ENCODE peak calls at places on chromosomes 13 and 19, in nine cellular contexts. M is neural progenitor cell, Z is K562, N is fibroblast of lung, D is H9, R is A549, G is DND-41, J is PC-3, I is MM.1S. H is an unnamed sample. For H3K9me3, the result is how much of the 10 kb centered on the place peaks cover.

GRCh38 chr13:23825179-23825578 is 64.0 kb downstream of the MIPEP start:
- DNase-seq in M (no peak), Z (no peak), N (no peak), D (no peak), R (no peak), G (no peak), J (no peak), I (no peak), H (no peak)

GRCh38 chr19:10219678-10220077 is 11.5 kb downstream of the S1PR2 start:
- DNase-seq in M (peak), Z (peak), N (peak), D (peak), R (no peak), G (no peak), J (peak), I (peak), H (peak)

GRCh38 chr13:106498158-106498557 is 37.3 kb downstream of the EFNB2 start:
- DNase-seq in M (no peak), Z (no peak), N (no peak), D (no peak), R (no peak), G (no peak), J (no peak), I (no peak), H (no peak)

GRCh38 chr13:26558074-26558805 is 757 bp downstream of the WASF3 start:
- DNase-seq in M (peak), Z (no peak), N (peak), D (no peak), R (no peak), G (no peak), J (no peak), I (no peak), H (peak)

GRCh38 chr13:97332725-97333124 is 101.2 kb upstream of the RAP2A start:
- DNase-seq in M (no peak), Z (no peak), N (no peak), D (no peak), R (no peak), G (no peak), J (no peak), I (no peak), H (no peak)

GRCh38 chr13:44040070-44040753 is 160.5 kb downstream of the LACC1 start:
- DNase-seq in M (no peak), Z (no peak), N (peak), D (no peak), R (no peak), G (no peak), J (peak), I (no peak), H (no peak)

GRCh38 chr13:102846261-102847015 is 606 bp downstream of the ERCC5 start:
- DNase-seq in M (peak), Z (peak), N (peak), D (peak), R (peak), G (peak), J (peak), I (peak), H (peak)

GRCh38 chr13:45731455-45731854 is 29.3 kb downstream of the CBY2 start:
- DNase-seq in M (no peak), Z (no peak), N (no peak), D (no peak), R (no peak), G (no peak), J (no peak), I (no peak), H (no peak)

GRCh38 chr19:46872967-46873366 is 12.2 kb downstream of the ARHGAP35 start:
- DNase-seq in M (no peak), Z (no peak), N (no peak), D (no peak), R (no peak), G (no peak), J (no peak), I (no peak), H (no peak)

GRCh38 chr19:7648265-7649014 is 11.5 kb downstream of the STXBP2 start:
- DNase-seq in M (no peak), Z (no peak), N (no peak), D (no peak), R (no peak), G (no peak), J (no peak), I (no peak), H (no peak)

GRCh38 chr19:36215276-36216171 is 618 bp downstream of the ZNF146 start:
- DNase-seq in M (peak), Z (peak), N (peak), D (no peak), R (peak), G (peak), J (peak), I (no peak), H (peak)

GRCh38 chr13:40963927-40964326 is 55.2 kb downstream of the ELF1 start:
- DNase-seq in M (no peak), Z (no peak), N (peak), D (no peak), R (peak), G (no peak), J (peak), I (no peak), H (peak)

GRCh38 chr13:44271031-44271433 is 102.6 kb upstream of the SERP2 start:
- DNase-seq in M (no peak), Z (peak), N (peak), D (no peak), R (no peak), G (no peak), J (peak), I (no peak), H (no peak)

GRCh38 chr13:24649685-24650038 is 30.5 kb upstream of the ATP12A start:
- DNase-seq in M (no peak), Z (no peak), N (no peak), D (no peak), R (no peak), G (no peak), J (no peak), I (no peak), H (no peak)

GRCh38 chr13:100235311-100235901 is 146.5 kb downstream of the PCCA start:
- DNase-seq in M (peak), Z (peak), N (peak), D (no peak), R (peak), G (no peak), J (peak), I (peak), H (peak)

GRCh38 chr19:45499196-45500180 is 1.2 kb downstream of the PPM1N start:
- DNase-seq in M (peak), Z (peak), N (no peak), D (peak), R (no peak), G (peak), J (peak), I (no peak), H (no peak)

GRCh38 chr13:48125794-48126228 is 30.9 kb upstream of the MED4 start:
- DNase-seq in M (no peak), Z (no peak), N (peak), D (no peak), R (no peak), G (no peak), J (no peak), I (no peak), H (no peak)

GRCh38 chr19:3398900-3399278 is 32.5 kb downstream of the NFIC start:
- DNase-seq in M (no peak), Z (no peak), N (no peak), D (no peak), R (no peak), G (no peak), J (no peak), I (no peak), H (no peak)
- H3K4me2 ChIP-seq in M (peak), Z (no peak), N (no peak), D (no peak), R (no peak), G (no peak), J (no peak), I (no peak), H (peak)

DNA sequence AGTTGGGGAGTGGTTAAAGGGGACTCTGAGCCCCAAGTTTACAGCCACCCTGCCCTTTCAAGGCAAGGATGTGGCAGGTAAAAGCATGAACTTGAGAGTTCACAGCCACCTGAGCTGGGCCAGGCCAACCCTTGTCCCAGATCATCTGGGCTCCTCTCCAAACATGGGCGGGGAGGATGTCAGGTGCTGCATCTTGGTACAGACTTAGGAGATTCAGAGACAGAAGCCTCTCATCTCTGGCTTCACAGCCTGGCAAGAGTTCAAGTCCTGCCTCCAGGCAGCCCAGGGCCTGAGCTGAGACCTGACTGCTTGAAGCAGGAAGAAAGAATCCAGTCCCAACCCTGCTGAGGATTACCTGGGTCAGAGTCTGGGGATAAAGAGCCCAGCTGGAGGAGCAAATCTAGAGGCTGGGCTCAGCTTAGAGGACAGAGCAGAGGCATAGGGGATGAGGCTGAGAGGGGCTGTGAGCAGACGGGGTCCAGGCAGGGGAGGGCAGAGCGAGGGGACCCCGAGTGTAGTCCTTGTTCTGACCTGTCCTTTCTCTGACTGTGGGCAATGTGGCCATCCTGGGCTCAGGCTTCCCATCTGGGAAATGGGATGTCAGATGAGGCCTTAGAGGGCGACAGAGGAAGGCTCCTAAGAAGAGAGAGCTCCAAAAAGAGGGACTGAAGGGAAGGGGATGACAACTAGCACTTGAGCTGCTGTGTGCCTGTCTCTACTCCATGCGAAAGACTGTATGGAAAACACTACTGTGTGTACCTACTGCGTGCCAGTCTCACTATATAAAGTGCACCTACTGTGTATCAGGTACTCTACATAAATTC is 6.7 kb upstream of the OR10H5 start:
- DNase-seq in M (no peak), Z (no peak), N (no peak), D (no peak), R (no peak), G (no peak), J (peak), I (no peak), H (peak)
- H3K9me3 ChIP-seq in M (under half), Z (under half), N (under half), D (half or more), R (under half), G (under half), J (under half), I (under half), H (under half)

GRCh38 chr19:18397242-18398202 is at the start of gene LRRC25:
- DNase-seq in M (peak), Z (peak), N (no peak), D (peak), R (no peak), G (no peak), J (no peak), I (no peak), H (no peak)

GRCh38 chr19:18406749-18407148 is 9.3 kb upstream of the LRRC25 start:
- DNase-seq in M (no peak), Z (no peak), N (no peak), D (no peak), R (no peak), G (no peak), J (no peak), I (no peak), H (no peak)

GRCh38 chr19:18396471-18397241 is 766 bp downstream of the LRRC25 start:
- DNase-seq in M (no peak), Z (no peak), N (no peak), D (no peak), R (no peak), G (no peak), J (no peak), I (no peak), H (no peak)

GRCh38 chr19:18399008-18399407 is 1.6 kb upstream of the LRRC25 start:
- DNase-seq in M (no peak), Z (no peak), N (peak), D (no peak), R (no peak), G (no peak), J (peak), I (no peak), H (peak)

DNA sequence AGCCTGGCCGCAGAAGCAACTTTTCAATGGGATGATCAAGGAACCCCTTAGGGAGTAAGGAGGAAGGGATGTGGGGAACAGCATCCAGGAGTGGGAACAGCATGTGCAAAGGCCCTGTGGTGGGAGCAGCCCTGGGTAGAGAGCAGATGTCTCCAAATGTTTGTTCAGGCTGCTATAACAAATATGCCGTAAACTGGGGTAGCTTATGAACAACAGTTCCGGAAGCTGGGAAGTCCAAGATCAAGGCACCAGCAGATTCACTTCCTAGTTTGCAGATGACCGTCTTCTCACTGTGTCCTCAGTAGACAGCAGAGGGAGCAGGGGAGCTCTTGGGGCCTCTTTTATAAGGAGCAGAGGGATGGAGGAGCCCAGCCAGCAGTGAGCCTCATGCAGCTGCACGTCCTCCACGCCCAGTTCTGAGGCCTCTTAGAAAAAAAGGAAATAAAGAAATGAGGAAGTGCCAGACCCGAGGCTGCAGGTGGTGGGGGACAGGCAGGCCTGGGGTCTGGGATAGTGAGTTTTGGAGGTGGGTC is 4.2 kb upstream of the LRRC25 start:
- DNase-seq in M (peak), Z (peak), N (peak), D (no peak), R (no peak), G (peak), J (peak), I (peak), H (peak)
- TF ChIP-seq CTCF in M (peak), Z (peak), N (peak), D (peak), R (peak), G (peak), J (peak), I (peak), H (peak)

DNA sequence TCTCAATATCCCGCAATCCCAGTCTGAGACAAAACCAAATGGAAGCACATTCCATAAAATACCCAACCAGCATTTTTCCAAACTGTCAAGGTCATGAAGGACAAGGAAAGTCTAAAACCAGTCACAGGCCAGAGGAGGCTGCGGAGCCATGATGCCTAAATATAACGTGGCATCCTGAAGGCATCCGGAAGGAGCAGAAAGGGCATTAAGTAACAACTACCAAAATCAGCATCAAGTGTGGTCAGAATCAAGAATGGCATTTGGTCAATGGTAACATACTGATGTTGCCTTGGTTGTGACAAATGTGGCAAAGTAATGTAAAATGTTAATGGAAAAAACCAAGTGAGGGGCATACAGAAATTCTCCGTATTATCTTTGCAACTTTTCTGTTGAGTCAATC is 3.5 kb upstream of the ATF5 start:
- DNase-seq in M (no peak), Z (no peak), N (no peak), D (no peak), R (no peak), G (no peak), J (no peak), I (no peak), H (no peak)
- H3K4me2 ChIP-seq in M (no peak), Z (no peak), N (no peak), D (no peak), R (no peak), G (peak), J (peak), I (no peak), H (no peak)